ENCODE peak calls at places on chromosome 4, in four cellular contexts. P is fibroblast of the conjunctiva, X is foreskin fibroblast, K is A549. V is an unnamed sample.
A peak's percentile ranks its signal among the peaks of the same experiment; 100 is the strongest.

GRCh38 chr4:27398911-27399310 is 538.3 kb downstream of the STIM2 start:
- DNase-seq in X (peak; percentile 24), K (no peak), P (no peak), V (no peak)

GRCh38 chr4:153205757-153206156 is 1.5 kb downstream of the TRIM2 start:
- DNase-seq in K (no peak), X (no peak), P (no peak), V (no peak)

GRCh38 chr4:150231108-150231770 is 153.0 kb downstream of the DCLK2 start:
- DNase-seq in X (peak; percentile 24), K (no peak), P (no peak), V (no peak)

GRCh38 chr4:3486556-3487270 is 23.6 kb downstream of the DOK7 start:
- DNase-seq in P (no peak), K (no peak), X (no peak), V (no peak)

GRCh38 chr4:32884198-32884597 is 2164.0 kb downstream of the PCDH7 start:
- DNase-seq in K (no peak), P (no peak), X (peak; percentile 55), V (no peak)

GRCh38 chr4:100591156-100591876 is 73.5 kb upstream of the EMCN start:
- DNase-seq in K (no peak), X (no peak), P (no peak), V (no peak)

GRCh38 chr4:103046416-103047290 is 27.1 kb upstream of the SLC9B1 start:
- DNase-seq in P (peak; percentile 38), K (peak; percentile 21), X (peak; percentile 53), V (peak; percentile 5)

GRCh38 chr4:142406917-142407501 is 439.1 kb downstream of the INPP4B start:
- DNase-seq in K (no peak), X (no peak), P (no peak), V (no peak)

GRCh38 chr4:157204634-157205244 is 15.8 kb upstream of the GRIA2 start:
- DNase-seq in X (peak; percentile 3), P (no peak), K (peak; percentile 35), V (no peak)

GRCh38 chr4:3660086-3660927 is 105.9 kb upstream of the ADRA2C start:
- DNase-seq in X (no peak), K (no peak), P (no peak), V (no peak)

GRCh38 chr4:54484361-54484760 is 173.4 kb upstream of the KIT start:
- DNase-seq in P (no peak), K (no peak), X (no peak), V (no peak)

GRCh38 chr4:87620491-87620890 is 12.2 kb downstream of the DSPP start:
- DNase-seq in X (no peak), P (no peak), K (no peak), V (no peak)

GRCh38 chr4:7656244-7656800 is 221.6 kb upstream of the PSAPL1 start:
- DNase-seq in X (no peak), K (no peak), P (no peak), V (no peak)

GRCh38 chr4:37953620-37954325 is 6.4 kb upstream of the PTTG2 start:
- DNase-seq in P (no peak), X (no peak), K (no peak), V (no peak)

GRCh38 chr4:184310171-184310567 is 92.5 kb upstream of the ENPP6 start:
- DNase-seq in P (no peak), X (peak; percentile 21), K (no peak), V (peak; percentile 25)

GRCh38 chr4:105895609-105896460 is 564 bp downstream of the NPNT start:
- DNase-seq in K (peak; percentile 6), X (peak; percentile 23), P (no peak), V (no peak)